ENCODE peak calls at places on chromosomes 4 and X, in seven cellular contexts. I is CD8-positive, alpha-beta memory T cell; L is A549; T is left lung; G is iPS DF 6.9; B is HCT116; F is psoas muscle. R is an unnamed sample. For H3K4me1, the result is how much of the 10 kb centered on the place peaks cover.

GRCh38 chr4:86927843-86928395 is 6.9 kb upstream of the AFF1 start:
- DNase-seq in F (peak), G (no peak), T (no peak), L (peak), I (no peak), B (no peak), R (no peak)

GRCh38 chrX:84735025-84735424 is 232.8 kb upstream of the HDX start:
- DNase-seq in B (no peak), L (no peak), G (no peak), F (no peak), I (no peak), T (no peak), R (no peak)

GRCh38 chr4:88846232-88846790 is 148.7 kb upstream of the NAP1L5 start:
- DNase-seq in B (no peak), G (no peak), L (peak), I (no peak), T (no peak), F (no peak), R (no peak)

GRCh38 chrX:54964766-54965511 is 29.0 kb downstream of the PFKFB1 start:
- DNase-seq in L (no peak), T (no peak), F (no peak), I (peak), G (no peak), B (no peak), R (no peak)

GRCh38 chr4:109278594-109279031 is 23.8 kb downstream of the COL25A1 start:
- DNase-seq in T (no peak), B (no peak), L (no peak), F (no peak), G (no peak), I (no peak), R (no peak)

GRCh38 chr4:55609393-55609821 is 17.4 kb upstream of the PDCL2 start:
- DNase-seq in T (no peak), F (no peak), I (no peak), L (no peak), B (no peak), G (no peak), R (no peak)

GRCh38 chr4:89998350-89999098 is 103.9 kb downstream of the MMRN1 start:
- DNase-seq in I (no peak), F (no peak), G (no peak), B (no peak), T (no peak), L (no peak), R (no peak)

GRCh38 chr4:128583753-128584712 is 225.5 kb upstream of the JADE1 start:
- DNase-seq in B (no peak), F (peak), I (no peak), T (no peak), L (no peak), G (no peak), R (no peak)

GRCh38 chr4:122744229-122744628 is 11.7 kb downstream of the BBS12 start:
- DNase-seq in L (peak), G (no peak), B (no peak), I (no peak), F (no peak), T (no peak), R (no peak)

GRCh38 chr4:52568351-52568750 is 90.8 kb downstream of the USP46 start:
- DNase-seq in L (no peak), I (no peak), B (no peak), T (no peak), G (no peak), F (no peak), R (no peak)

GRCh38 chrX:115226929-115227328 is 7.0 kb downstream of the LRCH2 start:
- DNase-seq in I (no peak), F (no peak), B (peak), G (no peak), L (peak), T (no peak), R (no peak)

GRCh38 chr4:139609647-139610046 is 53.6 kb upstream of the SETD7 start:
- DNase-seq in L (peak), G (no peak), I (no peak), B (no peak), F (no peak), T (no peak), R (no peak)

GRCh38 chrX:23773601-23774175 is 9.3 kb upstream of the SAT1 start:
- DNase-seq in F (no peak), I (peak), G (no peak), L (no peak), T (no peak), B (no peak), R (no peak)

GRCh38 chr4:111234939-111235338 is 612.1 kb upstream of the PITX2 start:
- DNase-seq in B (no peak), G (no peak), T (no peak), F (no peak), I (no peak), L (no peak), R (no peak)

GRCh38 chrX:139967300-139967699 is 2.0 kb upstream of the CXorf66 start:
- DNase-seq in I (no peak), L (peak), T (no peak), G (no peak), F (no peak), B (no peak), R (no peak)

GRCh38 chr4:118270492-118270891 is 82.3 kb downstream of the PRSS12 start:
- DNase-seq in I (peak), F (no peak), T (no peak), B (peak), G (no peak), L (peak), R (no peak)

GRCh38 chr4:154908168-154908567 is 127.1 kb downstream of the RBM46 start:
- DNase-seq in F (no peak), I (no peak), T (no peak), L (peak), G (no peak), B (no peak), R (no peak)

GRCh38 chr4:123783091-123783765 is 386.6 kb downstream of the SPRY1 start:
- DNase-seq in I (no peak), F (no peak), G (no peak), B (no peak), L (no peak), T (no peak), R (no peak)

GRCh38 chrX:10231461-10231860 is 74.7 kb downstream of the CLCN4 start:
- DNase-seq in T (no peak), F (no peak), I (no peak), L (no peak), G (no peak), B (no peak), R (no peak)

GRCh38 chr4:60450054-60450453 is 750.1 kb upstream of the ADGRL3 start:
- DNase-seq in T (no peak), I (no peak), B (no peak), F (no peak), L (no peak), G (no peak), R (no peak)

GRCh38 chrX:115191490-115192243 is 2.5 kb downstream of the RBMXL3 start:
- DNase-seq in L (no peak), I (no peak), T (no peak), G (no peak), B (no peak), F (no peak), R (no peak)

GRCh38 chr4:138311771-138312535 is 69.8 kb upstream of the SLC7A11 start:
- DNase-seq in F (no peak), G (no peak), B (no peak), I (no peak), T (no peak), L (no peak), R (no peak)

GRCh38 chr4:2823301-2823670 is 20.4 kb upstream of the ADD1 start:
- DNase-seq in B (no peak), T (no peak), I (no peak), G (no peak), F (peak), L (no peak), R (no peak)
- H3K4me1 ChIP-seq in B (under half), T (under half), I (under half), G (under half), F (under half), L (under half), R (under half)

GRCh38 chr4:101171747-101172146 is 175.6 kb downstream of the PPP3CA start:
- DNase-seq in L (no peak), I (no peak), F (no peak), G (no peak), B (no peak), T (no peak), R (no peak)
- H3K4me1 ChIP-seq in L (half or more), I (under half), F (under half), G (under half), B (half or more), T (under half), R (under half)

GRCh38 chr4:27929141-27929540 is 1068.5 kb downstream of the STIM2 start:
- DNase-seq in I (no peak), B (no peak), T (no peak), F (no peak), G (no peak), L (no peak), R (no peak)
- H3K4me1 ChIP-seq in I (under half), B (under half), T (under half), F (under half), G (under half), L (under half), R (under half)

GRCh38 chr4:17066241-17066640 is 167.8 kb upstream of the LDB2 start:
- DNase-seq in B (no peak), L (no peak), I (no peak), G (no peak), F (no peak), T (no peak), R (no peak)

GRCh38 chr4:17063870-17064269 is 165.4 kb upstream of the LDB2 start:
- DNase-seq in L (no peak), F (no peak), I (no peak), T (no peak), B (no peak), G (no peak), R (no peak)

GRCh38 chr4:17066972-17067371 is 168.5 kb upstream of the LDB2 start:
- DNase-seq in L (peak), G (no peak), B (no peak), T (no peak), I (no peak), F (no peak), R (peak)

GRCh38 chr4:17065821-17066220 is 167.4 kb upstream of the LDB2 start:
- DNase-seq in G (no peak), I (no peak), F (no peak), T (no peak), B (no peak), L (no peak), R (no peak)

DNA sequence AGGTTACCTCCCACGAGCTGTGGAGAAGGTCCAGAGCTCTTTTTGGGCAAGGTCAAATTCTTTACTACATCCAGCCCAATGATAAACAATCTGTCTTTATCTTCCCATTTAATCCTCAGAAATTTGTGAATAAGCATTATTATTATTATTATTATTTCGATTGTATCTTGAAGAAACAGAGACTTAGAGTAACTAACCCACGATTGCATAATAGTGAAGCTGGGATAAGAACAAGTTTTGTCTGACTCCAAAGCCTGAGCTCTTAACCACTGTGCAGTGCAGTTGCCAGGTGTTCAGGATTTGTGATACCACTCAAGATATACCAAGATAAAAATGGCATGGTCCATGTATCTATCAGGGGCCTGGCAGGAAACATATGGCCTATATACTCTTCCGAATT is 166.5 kb upstream of the LDB2 start:
- DNase-seq in G (no peak), T (no peak), F (no peak), B (no peak), L (no peak), I (no peak), R (no peak)
- H3K4me1 ChIP-seq in G (under half), T (under half), F (under half), B (under half), L (under half), I (under half), R (under half)

DNA sequence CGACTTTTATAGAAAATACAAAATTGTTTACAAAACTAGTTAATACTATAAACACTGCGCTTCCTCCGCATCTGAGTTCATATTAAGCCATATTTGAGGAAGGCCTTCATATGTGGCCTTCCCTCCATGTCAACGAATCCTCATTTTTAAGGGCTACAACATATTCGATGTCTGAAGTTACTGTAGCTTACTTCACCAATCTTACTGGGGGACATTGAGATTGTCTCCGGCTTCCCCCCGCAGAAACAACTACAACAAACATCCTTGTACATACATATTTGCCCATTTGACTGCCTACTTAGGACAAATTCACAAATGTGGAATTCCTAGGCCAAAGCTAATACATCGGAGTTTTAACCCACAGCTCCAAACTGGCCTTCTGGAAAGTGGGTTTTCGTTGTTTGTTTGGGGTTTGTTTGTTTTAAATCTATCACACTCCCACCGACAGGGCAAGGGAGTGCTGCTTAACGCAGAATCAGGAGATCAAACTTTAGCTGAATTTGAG is 581 bp upstream of the FAM114A1 start:
- DNase-seq in F (no peak), B (no peak), G (no peak), T (no peak), L (no peak), I (no peak), R (no peak)
- H3K4me1 ChIP-seq in F (under half), B (under half), G (under half), T (under half), L (under half), I (under half), R (under half)

GRCh38 chr4:168839758-168840385 is 170.2 kb downstream of the CBR4 start:
- DNase-seq in T (no peak), F (no peak), G (no peak), I (no peak), B (no peak), L (no peak), R (no peak)
- H3K4me1 ChIP-seq in T (under half), F (half or more), G (under half), I (under half), B (under half), L (half or more), R (half or more)

GRCh38 chr4:78568640-78569261 is 17.2 kb downstream of the ANXA3 start:
- DNase-seq in F (no peak), B (no peak), I (no peak), L (peak), G (no peak), T (no peak), R (no peak)

GRCh38 chr4:78567502-78568075 is 16.0 kb downstream of the ANXA3 start:
- DNase-seq in T (no peak), I (no peak), F (no peak), L (no peak), G (no peak), B (no peak), R (no peak)

GRCh38 chr4:78566834-78567501 is 15.4 kb downstream of the ANXA3 start:
- DNase-seq in T (no peak), G (no peak), L (no peak), F (no peak), B (no peak), I (no peak), R (no peak)

GRCh38 chr4:78562687-78563086 is 11.1 kb downstream of the ANXA3 start:
- DNase-seq in T (no peak), G (no peak), L (no peak), I (no peak), F (no peak), B (no peak), R (no peak)

DNA sequence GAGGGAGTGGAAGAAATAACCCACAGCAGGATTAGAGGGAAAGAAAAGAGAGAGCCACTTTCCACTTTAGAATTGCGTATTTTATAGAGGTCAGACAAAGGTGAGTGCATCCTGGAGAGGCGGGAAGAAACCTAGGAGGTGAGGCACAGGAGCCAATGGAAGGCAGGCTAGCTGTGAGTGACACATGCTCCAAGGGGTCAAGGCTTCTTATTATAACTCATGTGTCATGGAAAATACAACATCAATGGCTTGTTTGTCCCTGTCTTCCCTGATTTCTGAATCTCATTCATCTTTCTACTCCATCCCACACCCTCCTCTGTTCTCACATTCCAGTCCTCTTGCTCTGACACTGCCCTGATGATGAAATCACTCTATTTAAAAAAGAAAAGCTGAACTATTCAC is 14.4 kb downstream of the ANXA3 start:
- DNase-seq in I (no peak), F (no peak), L (peak), T (no peak), B (peak), G (no peak), R (no peak)
- H3K4me1 ChIP-seq in I (under half), F (under half), L (half or more), T (under half), B (half or more), G (under half), R (under half)

GRCh38 chr4:6275351-6275750 is 5.7 kb downstream of the WFS1 start:
- DNase-seq in G (no peak), B (no peak), F (no peak), L (no peak), I (no peak), T (no peak), R (no peak)
- H3K4me1 ChIP-seq in G (under half), B (under half), F (under half), L (under half), I (under half), T (half or more), R (half or more)

DNA sequence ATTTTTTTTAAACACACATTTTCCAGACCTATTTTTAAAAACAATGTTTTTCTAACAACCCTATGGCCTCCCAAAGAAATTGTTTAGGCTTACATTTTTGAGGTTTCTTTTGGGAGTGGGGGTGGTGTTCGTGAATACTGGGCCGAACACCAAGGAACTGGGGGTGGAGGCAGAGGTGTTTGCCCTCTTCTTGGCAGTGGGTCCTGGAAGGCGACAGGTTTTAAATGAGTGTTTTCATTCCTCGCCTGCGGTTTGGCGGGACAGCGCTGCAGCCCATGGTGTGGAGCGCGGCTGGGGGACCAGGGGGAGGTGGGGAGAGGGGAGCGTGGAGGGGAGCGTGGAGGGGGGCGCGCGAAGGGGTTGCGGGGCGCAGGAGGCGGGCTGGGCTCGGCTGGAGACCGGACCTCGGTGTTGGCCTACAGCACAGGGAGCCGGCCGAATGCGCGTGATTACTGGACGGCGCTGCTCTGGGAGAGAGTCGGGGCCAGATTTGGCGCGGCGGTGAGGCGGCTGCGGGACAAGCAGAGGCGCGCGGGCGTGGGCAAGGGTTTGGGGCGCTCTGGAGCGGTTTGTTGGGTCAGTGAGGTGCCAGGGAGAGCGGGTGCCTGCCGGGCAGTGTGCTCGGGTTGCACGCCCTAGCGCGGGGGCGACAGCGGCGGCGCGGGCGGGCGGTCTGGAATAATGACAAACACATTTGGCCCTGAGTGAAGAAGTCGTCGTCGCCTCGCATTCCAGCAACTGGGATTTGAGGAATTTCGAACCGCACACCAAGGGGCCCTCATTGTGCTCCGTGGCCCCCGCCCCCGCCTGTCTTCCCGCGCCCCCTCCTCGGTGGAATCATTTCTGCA is 762 bp downstream of the PDGFRA start:
- DNase-seq in B (no peak), G (no peak), I (no peak), F (peak), T (no peak), L (no peak), R (no peak)
- H3K4me1 ChIP-seq in B (under half), G (under half), I (under half), F (under half), T (half or more), L (under half), R (under half)

GRCh38 chr4:169156392-169156791 is 114.4 kb downstream of the SH3RF1 start:
- DNase-seq in B (no peak), T (no peak), G (no peak), F (no peak), I (no peak), L (no peak), R (no peak)
- H3K4me1 ChIP-seq in B (under half), T (under half), G (under half), F (under half), I (under half), L (under half), R (under half)

R was measured in thoracic aorta.